ENCODE peak calls at places on chromosomes 11 and 22, in eight cellular contexts. N, J, I, X, Y, Z, H and M are unnamed samples.

GRCh38 chr11:47533690-47534135 is 19.2 kb downstream of the CELF1 start:
- DNase-seq in I (no peak), N (no peak), X (no peak), Y (no peak), H (no peak), Z (no peak), J (no peak), M (no peak)

GRCh38 chr11:36164522-36165250 is 124.5 kb downstream of the COMMD9 start:
- DNase-seq in N (no peak), J (no peak), Y (no peak), H (no peak), I (no peak), Z (no peak), X (no peak), M (no peak)

GRCh38 chr11:10743354-10744035 is 7.6 kb upstream of the CTR9 start:
- DNase-seq in N (no peak), H (peak; percentile 51), J (no peak), I (no peak), Y (no peak), X (no peak), Z (no peak), M (no peak)

GRCh38 chr11:10488121-10488580 is 33.1 kb downstream of the AMPD3 start:
- DNase-seq in H (peak; percentile 37), I (no peak), Z (no peak), Y (no peak), J (peak; percentile 21), N (peak; percentile 18), X (peak; percentile 23), M (no peak)

GRCh38 chr22:39081557-39081956 is 4.5 kb downstream of the APOBEC3G start:
- DNase-seq in H (no peak), Z (no peak), Y (no peak), J (no peak), X (no peak), N (no peak), I (no peak), M (no peak)

GRCh38 chr11:14578551-14578956 is 58.4 kb upstream of the PSMA1 start:
- DNase-seq in H (peak; percentile 73), Z (no peak), X (peak; percentile 80), N (peak; percentile 27), J (no peak), Y (peak; percentile 27), I (no peak), M (no peak)

GRCh38 chr11:21037836-21038235 is 368.4 kb downstream of the NELL1 start:
- DNase-seq in Y (no peak), X (no peak), J (no peak), I (no peak), N (no peak), Z (no peak), H (no peak), M (no peak)

GRCh38 chr11:111602865-111603632 is 800 bp downstream of the SIK2 start:
- DNase-seq in I (no peak), N (peak; percentile 7), J (peak; percentile 45), X (peak; percentile 64), H (peak; percentile 50), Z (peak; percentile 50), Y (peak; percentile 49), M (no peak)

GRCh38 chr11:120564573-120565301 is 53.2 kb downstream of the GRIK4 start:
- DNase-seq in Z (peak; percentile 38), Y (peak; percentile 27), J (no peak), H (peak; percentile 71), N (no peak), I (no peak), X (no peak), M (no peak)

GRCh38 chr11:130103296-130103814 is 33.7 kb downstream of the APLP2 start:
- DNase-seq in I (peak; percentile 89), Y (no peak), J (no peak), H (no peak), X (no peak), Z (no peak), N (no peak), M (no peak)

GRCh38 chr11:36156486-36157150 is 132.6 kb downstream of the COMMD9 start:
- DNase-seq in Z (no peak), X (no peak), H (no peak), Y (no peak), J (no peak), I (no peak), N (no peak), M (no peak)

GRCh38 chr11:90911192-90911591 is 688.3 kb upstream of the CHORDC1 start:
- DNase-seq in Y (no peak), J (no peak), H (no peak), N (no peak), Z (no peak), X (no peak), I (no peak), M (no peak)

GRCh38 chr11:107590460-107591097 is 368 bp upstream of the ELMOD1 start:
- DNase-seq in X (no peak), N (no peak), I (no peak), Z (peak; percentile 20), H (no peak), J (no peak), Y (no peak), M (no peak)

GRCh38 chr11:12179521-12179920 is 69.1 kb downstream of the MICAL2 start:
- DNase-seq in X (no peak), I (no peak), Y (no peak), H (no peak), J (no peak), N (no peak), Z (no peak), M (no peak)

GRCh38 chr22:39765029-39765428 is 128.5 kb downstream of the ENTHD1 start:
- DNase-seq in I (no peak), X (no peak), N (no peak), Z (no peak), H (no peak), J (no peak), Y (no peak), M (no peak)

GRCh38 chr22:47395481-47395880 is 633.0 kb downstream of the TBC1D22A start:
- DNase-seq in Z (no peak), I (no peak), X (no peak), N (peak; percentile 16), H (no peak), J (no peak), Y (no peak), M (no peak)

GRCh38 chr11:12446863-12447262 is 69.5 kb downstream of the PARVA start:
- DNase-seq in Z (no peak), X (no peak), N (no peak), J (no peak), H (no peak), Y (no peak), I (no peak), M (no peak)

GRCh38 chr22:43921361-43921760 is 2.2 kb upstream of the PNPLA3 start:
- DNase-seq in J (no peak), Y (no peak), N (no peak), X (no peak), H (no peak), Z (no peak), I (no peak), M (no peak)

GRCh38 chr11:121741316-121741715 is 288.5 kb upstream of the SORL1-AS1 start:
- DNase-seq in Y (no peak), N (no peak), I (no peak), X (no peak), Z (no peak), J (no peak), H (no peak), M (no peak)

DNA sequence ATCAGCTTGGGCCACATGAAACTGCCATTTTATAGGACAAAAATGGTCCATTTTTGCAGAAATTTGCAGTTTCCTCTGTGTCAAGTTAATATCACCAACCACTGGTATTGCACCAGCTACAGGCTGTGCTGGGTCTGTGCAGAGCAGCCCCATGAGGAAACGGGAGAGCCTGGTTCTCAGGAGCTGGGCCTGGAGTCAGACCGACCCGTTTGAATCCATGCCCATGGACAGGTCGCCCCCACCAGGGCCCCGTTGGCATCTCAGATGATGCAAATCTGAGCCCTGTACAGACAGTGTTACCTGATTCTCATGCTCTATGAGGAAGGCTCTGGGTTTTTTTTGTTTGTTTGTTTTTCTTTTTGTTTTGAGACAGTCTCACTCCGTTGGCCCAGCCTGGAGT is 9.8 kb upstream of the SEC14L6 start:
- DNase-seq in X (no peak), H (peak; percentile 21), J (no peak), I (no peak), Z (no peak), N (peak; percentile 43), Y (no peak), M (no peak)
- TF ChIP-seq CTCF in X (peak; percentile 27), H (no peak), J (no peak), I (no peak), Z (no peak), N (peak; percentile 7), Y (peak; percentile 4), M (no peak)

DNA sequence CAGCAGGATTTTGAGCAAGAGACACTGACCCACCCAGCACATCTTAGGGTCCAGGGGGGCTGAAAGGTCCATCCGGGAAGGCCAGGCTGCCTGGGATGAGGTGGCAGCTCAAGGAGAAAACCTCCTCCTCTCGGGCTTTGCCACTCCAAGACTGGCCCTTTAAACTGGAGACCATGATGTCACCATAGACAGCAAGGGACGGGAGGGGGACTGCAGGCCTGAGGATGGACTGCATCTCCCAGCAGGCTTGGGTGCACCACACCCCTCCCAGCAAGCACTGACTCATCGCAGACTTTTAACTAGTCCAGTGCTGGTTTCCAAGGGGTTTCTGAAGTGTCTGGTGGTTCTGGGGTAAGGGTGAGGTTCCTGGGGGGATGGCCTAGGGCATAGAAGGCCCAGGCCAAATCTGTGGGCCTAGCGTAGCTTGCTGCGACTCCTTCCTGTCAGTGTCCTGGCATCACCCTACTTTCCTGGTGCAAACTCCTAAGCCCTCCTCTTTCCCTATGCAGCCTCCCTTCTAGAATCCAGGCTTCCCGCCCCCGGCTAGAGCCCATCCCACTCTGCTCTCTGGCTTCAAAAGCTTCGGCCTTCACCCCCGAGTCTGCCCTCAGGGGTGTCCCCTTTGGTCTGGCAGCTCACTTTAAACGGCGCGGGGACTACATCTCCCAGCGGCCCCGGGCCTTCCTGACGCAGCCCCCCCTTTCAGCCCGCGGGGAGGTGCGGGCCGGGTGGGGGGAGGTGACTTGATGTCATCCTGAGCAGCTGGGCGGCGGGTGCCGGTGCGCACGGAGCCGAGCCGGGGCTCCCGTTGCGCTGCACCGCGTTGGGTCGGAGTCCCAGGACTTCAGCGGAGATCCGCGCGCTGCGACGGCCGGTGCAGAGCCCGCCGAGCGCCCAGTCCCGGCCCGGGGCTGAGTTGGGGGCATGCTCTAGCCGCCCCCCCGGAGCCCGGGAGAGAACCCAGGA is at the start of gene PPP2R5B:
- DNase-seq in N (peak; percentile 93), J (peak; percentile 79), H (peak; percentile 95), I (peak; percentile 80), X (peak; percentile 90), Y (peak; percentile 97), Z (peak; percentile 85), M (peak; percentile 98)
- TF ChIP-seq CTCF in N (no peak), J (no peak), H (no peak), I (no peak), X (no peak), Y (peak; percentile 7), Z (no peak), M (no peak)

DNA sequence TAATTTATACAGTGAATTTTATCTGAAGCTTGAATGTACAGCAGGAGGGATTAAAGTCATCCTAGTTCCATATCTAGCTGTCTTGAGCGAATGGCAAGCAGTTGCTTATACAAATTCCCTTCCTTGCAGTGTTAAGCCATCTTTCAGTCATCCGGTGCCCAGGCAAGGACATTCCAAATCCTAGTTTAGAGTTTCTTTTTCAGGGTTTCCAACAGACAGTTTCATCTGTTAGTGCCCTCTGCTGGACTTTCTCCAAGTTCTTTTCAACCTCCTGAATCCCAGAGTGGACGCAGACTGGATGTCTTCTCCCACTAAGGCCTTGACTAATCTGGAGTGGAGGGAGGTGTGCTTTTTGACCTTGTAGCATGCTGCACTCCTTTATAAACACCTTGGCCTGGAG is 45.4 kb downstream of the GRAMD1B start:
- DNase-seq in J (no peak), I (no peak), N (peak; percentile 58), H (no peak), X (no peak), Z (no peak), Y (no peak), M (no peak)
- TF ChIP-seq CTCF in J (no peak), I (peak; percentile 18), N (peak; percentile 36), H (no peak), X (peak; percentile 54), Z (no peak), Y (no peak), M (no peak)

GRCh38 chr11:35152575-35152974 is 13.6 kb downstream of the CD44 start:
- DNase-seq in X (no peak), N (no peak), Z (no peak), Y (no peak), J (no peak), I (no peak), H (no peak), M (no peak)
- TF ChIP-seq CTCF in X (no peak), N (no peak), Z (no peak), Y (no peak), J (no peak), I (no peak), H (no peak), M (no peak)